ENCODE peak calls at places on chromosomes 4 and X, in seven cellular contexts. T, R, V, O, A, D and J are unnamed samples.

GRCh38 chr4:21470531-21470930 is 478.0 kb downstream of the KCNIP4 start:
- DNase-seq in T (no peak), R (no peak), V (no peak), O (no peak), A (no peak), D (no peak), J (no peak)

GRCh38 chr4:59814402-59814801 is 1385.7 kb upstream of the ADGRL3 start:
- DNase-seq in T (no peak), R (no peak), V (no peak), O (no peak), A (no peak), D (no peak), J (no peak)

GRCh38 chr4:86848732-86849617 is at the start of gene SLC10A6:
- DNase-seq in T (peak; percentile 15), R (no peak), V (peak; percentile 51), O (no peak), A (no peak), D (no peak), J (no peak)

GRCh38 chrX:40266490-40267333 is 169.0 kb upstream of the BCOR start:
- DNase-seq in T (peak; percentile 26), R (peak; percentile 56), V (peak; percentile 94), O (peak; percentile 80), A (peak; percentile 22), D (peak; percentile 35), J (peak; percentile 3)

GRCh38 chr4:105644270-105644669 is 64.2 kb downstream of the INTS12 start:
- DNase-seq in T (no peak), R (no peak), V (no peak), O (no peak), A (no peak), D (no peak), J (no peak)

GRCh38 chrX:13463608-13464007 is 105.8 kb upstream of the EGFL6 start:
- DNase-seq in T (peak; percentile 16), R (peak; percentile 98), V (no peak), O (peak; percentile 72), A (no peak), D (no peak), J (no peak)

GRCh38 chr4:17511041-17511949 is 595 bp downstream of the QDPR start:
- DNase-seq in T (peak; percentile 19), R (peak; percentile 33), V (peak; percentile 79), O (peak; percentile 80), A (no peak), D (peak; percentile 28), J (no peak)

GRCh38 chr4:168584321-168584771 is 87.5 kb downstream of the PALLD start:
- DNase-seq in T (no peak), R (peak; percentile 53), V (no peak), O (no peak), A (no peak), D (no peak), J (no peak)

GRCh38 chr4:122700178-122700725 is 32.3 kb upstream of the BBS12 start:
- DNase-seq in T (no peak), R (peak; percentile 65), V (peak; percentile 60), O (no peak), A (no peak), D (no peak), J (no peak)

GRCh38 chr4:74933562-74934015 is 673 bp downstream of the PARM1 start:
- DNase-seq in T (no peak), R (no peak), V (no peak), O (peak; percentile 71), A (no peak), D (no peak), J (no peak)

GRCh38 chr4:4507923-4508322 is 33.9 kb downstream of the STX18 start:
- DNase-seq in T (no peak), R (no peak), V (no peak), O (no peak), A (no peak), D (no peak), J (no peak)

GRCh38 chrX:16023790-16024734 is 99.3 kb upstream of the GRPR start:
- DNase-seq in T (no peak), R (peak; percentile 58), V (no peak), O (no peak), A (no peak), D (no peak), J (peak; percentile 10)

GRCh38 chr4:170014359-170015008 is 11.7 kb downstream of the MFAP3L start:
- DNase-seq in T (no peak), R (no peak), V (no peak), O (no peak), A (no peak), D (no peak), J (no peak)

GRCh38 chrX:101764538-101764937 is 104.9 kb upstream of the ARMCX2 start:
- DNase-seq in T (no peak), R (no peak), V (no peak), O (no peak), A (no peak), D (no peak), J (no peak)

GRCh38 chrX:84363054-84363453 is 139.2 kb downstream of the HDX start:
- DNase-seq in T (no peak), R (no peak), V (no peak), O (no peak), A (no peak), D (no peak), J (no peak)

GRCh38 chrX:100995469-100995868 is 26.0 kb downstream of the ARL13A start:
- DNase-seq in T (no peak), R (peak; percentile 93), V (no peak), O (no peak), A (no peak), D (no peak), J (no peak)

GRCh38 chrX:29466441-29466840 is 748.9 kb upstream of the MAGEB2 start:
- DNase-seq in T (no peak), R (no peak), V (no peak), O (no peak), A (no peak), D (no peak), J (no peak)

GRCh38 chrX:47370278-47370677 is at the start of gene ZNF157:
- DNase-seq in T (no peak), R (no peak), V (no peak), O (no peak), A (no peak), D (no peak), J (no peak)

GRCh38 chrX:38627683-38628082 is 66.3 kb downstream of the TSPAN7 start:
- DNase-seq in T (no peak), R (peak; percentile 8), V (peak; percentile 73), O (no peak), A (no peak), D (no peak), J (peak; percentile 55)

GRCh38 chr4:149161247-149161646 is 654.4 kb downstream of the IQCM start:
- DNase-seq in T (no peak), R (peak; percentile 68), V (no peak), O (no peak), A (no peak), D (no peak), J (no peak)

GRCh38 chr4:74975848-74976824 is 43.2 kb downstream of the PARM1 start:
- DNase-seq in T (no peak), R (no peak), V (no peak), O (no peak), A (no peak), D (no peak), J (no peak)

GRCh38 chrX:151711787-151712186 is 4.0 kb upstream of the FATE1 start:
- DNase-seq in T (no peak), R (no peak), V (peak; percentile 50), O (no peak), A (no peak), D (no peak), J (no peak)
- H3K27ac ChIP-seq in T (no peak overlapping the region), R (no peak overlapping the region), V (no peak overlapping the region), O (no peak overlapping the region), A (no peak overlapping the region), D (no peak overlapping the region), J (no peak overlapping the region)

GRCh38 chrX:107205770-107206696 is at the start of the genes DNAAF6 and NUP62CL:
- DNase-seq in T (no peak), R (no peak), V (peak; percentile 94), O (peak; percentile 64), A (peak; percentile 36), D (peak; percentile 35), J (peak; percentile 64)
- H3K27ac ChIP-seq in T (no peak within 1 kb of the TSS), R (no peak within 1 kb of the TSS), V (no peak within 1 kb of the TSS), O (no peak within 1 kb of the TSS), A (peak within 1 kb of the TSS; percentile 29), D (no peak within 1 kb of the TSS), J (peak within 1 kb of the TSS; percentile 14)

DNA sequence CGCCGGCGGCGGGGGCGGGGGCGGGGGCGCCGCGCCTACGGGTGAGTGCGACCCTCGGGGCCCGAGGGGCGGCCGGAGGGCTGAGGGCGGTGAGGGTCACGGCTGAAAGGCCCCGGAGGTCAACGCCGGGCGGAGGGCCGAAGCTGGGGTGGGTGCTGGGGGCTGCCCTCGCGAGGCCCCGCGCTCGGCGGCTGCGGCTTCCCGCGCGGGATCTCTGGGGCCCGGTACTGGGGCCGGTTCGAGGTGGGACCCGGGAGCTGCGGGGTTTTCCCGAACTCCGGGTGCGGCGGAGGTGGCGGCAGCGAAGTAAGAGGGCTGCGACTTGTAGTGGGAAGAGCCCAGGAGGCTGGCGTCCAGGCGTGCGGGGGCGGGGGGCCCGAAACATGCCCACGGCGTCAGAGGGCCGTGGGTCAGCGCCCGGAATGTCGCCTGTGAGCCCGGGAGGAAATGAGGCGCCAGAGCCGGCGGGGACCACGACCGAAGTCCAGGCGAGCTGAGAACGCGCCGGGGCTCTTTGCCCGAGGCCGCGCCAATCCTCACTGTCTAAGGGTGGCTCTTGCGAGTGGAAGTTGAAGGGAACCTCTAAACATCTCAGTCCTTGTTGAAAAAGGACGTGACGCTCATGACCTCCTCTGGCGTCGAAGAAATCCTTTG is 407 bp downstream of the IL13RA1 start:
- DNase-seq in T (no peak), R (peak; percentile 10), V (no peak), O (peak; percentile 79), A (no peak), D (no peak), J (no peak)
- H3K27ac ChIP-seq in T (peak overlapping the region; percentile 62), R (peak overlapping the region; percentile 92), V (no peak overlapping the region), O (peak overlapping the region; percentile 95), A (no peak overlapping the region), D (no peak overlapping the region), J (no peak overlapping the region)

DNA sequence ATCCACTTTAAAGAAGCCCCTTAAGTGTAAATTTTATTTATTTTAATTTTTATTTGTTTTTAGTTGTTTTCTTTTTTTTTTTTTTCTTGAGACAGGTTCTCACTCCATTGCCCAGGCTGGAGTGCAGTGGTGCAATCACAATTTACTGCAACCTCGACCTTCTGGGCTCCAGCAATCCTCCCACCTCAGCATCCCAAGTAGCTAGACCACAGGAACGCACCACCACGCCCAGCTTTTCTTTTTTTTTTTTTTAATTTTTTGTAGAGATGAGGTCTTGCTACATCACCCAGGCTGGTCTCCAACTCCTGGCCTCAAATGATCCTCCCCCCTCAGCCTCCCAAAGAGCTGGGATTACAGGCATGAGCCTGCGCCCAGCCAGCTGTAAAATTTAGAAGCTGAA is 6.0 kb downstream of the SAT1 start:
- DNase-seq in T (no peak), R (no peak), V (no peak), O (no peak), A (no peak), D (no peak), J (no peak)
- H3K27ac ChIP-seq in T (no peak overlapping the region), R (no peak overlapping the region), V (no peak overlapping the region), O (no peak overlapping the region), A (no peak overlapping the region), D (no peak overlapping the region), J (no peak overlapping the region)